ENCODE peak calls at places on chromosomes 16 and 17, in seven cellular contexts. J is neural progenitor cell, L is GM23248, Q is HCT116, N is mammary epithelial cell, Z is keratinocyte, H is PC-3. D is an unnamed sample.
A peak's percentile ranks its signal among the peaks of the same experiment; 100 is the strongest.

GRCh38 chr16:29909398-29909797 is 9.1 kb downstream of the ASPHD1 start:
- DNase-seq in Z (no peak), J (no peak), L (peak; percentile 52), N (no peak), Q (no peak), H (no peak), D (no peak)

GRCh38 chr16:73315645-73316044 is 267.7 kb upstream of the ZFHX3 start:
- DNase-seq in Q (no peak), N (no peak), L (no peak), Z (no peak), J (no peak), H (no peak), D (no peak)

GRCh38 chr17:61253293-61253801 is 146.3 kb upstream of the TBX2 start:
- DNase-seq in Z (no peak), Q (no peak), L (no peak), J (no peak), H (no peak), N (no peak), D (no peak)

GRCh38 chr17:38864636-38865398 is 5.0 kb upstream of the LASP1 start:
- DNase-seq in N (peak; percentile 62), Q (no peak), J (peak; percentile 53), H (no peak), Z (no peak), L (peak; percentile 45), D (peak; percentile 41)

GRCh38 chr16:57830890-57831484 is 28.7 kb upstream of the KIFC3 start:
- DNase-seq in N (peak; percentile 74), Z (no peak), L (no peak), J (no peak), Q (no peak), H (no peak), D (no peak)

GRCh38 chr17:44905006-44906000 is 6.1 kb upstream of the EFTUD2 start:
- DNase-seq in N (no peak), Q (no peak), Z (no peak), L (peak; percentile 19), H (no peak), J (no peak), D (no peak)

GRCh38 chr16:67571464-67571863 is 9.1 kb downstream of the CTCF start:
- DNase-seq in Q (no peak), H (no peak), J (no peak), N (no peak), L (peak; percentile 37), Z (no peak), D (peak; percentile 54)

GRCh38 chr17:75155191-75155601 is 884 bp upstream of the JPT1 start:
- DNase-seq in J (peak; percentile 30), L (no peak), N (peak; percentile 19), Q (no peak), Z (no peak), H (peak; percentile 43), D (no peak)

GRCh38 chr16:5751216-5751615 is 653.6 kb upstream of the EEF2KMT start:
- DNase-seq in L (no peak), N (no peak), Z (no peak), J (no peak), H (no peak), Q (no peak), D (no peak)

DNA sequence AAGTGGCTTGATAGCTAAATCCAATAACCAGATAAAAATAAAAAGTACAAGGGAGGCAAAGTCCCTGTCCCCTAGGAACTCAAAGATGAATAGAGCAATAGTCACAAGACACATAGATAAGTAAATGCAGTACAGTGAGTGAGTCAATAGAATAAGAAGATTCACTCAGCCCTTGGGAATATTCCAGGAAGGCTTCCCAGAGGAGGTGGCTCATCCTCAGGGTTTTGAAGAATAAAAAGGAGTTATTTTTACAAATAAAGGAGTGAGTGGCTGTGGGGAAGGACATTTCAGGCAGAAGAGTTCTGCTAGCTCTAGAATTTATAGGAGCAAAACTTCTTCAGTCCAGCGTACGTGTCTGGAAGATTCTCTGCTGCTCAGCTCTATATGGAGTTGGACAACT is 177.4 kb upstream of the SDK2 start:
- DNase-seq in Q (no peak), N (no peak), J (no peak), H (no peak), Z (no peak), L (no peak), D (no peak)
- H3K4me3 ChIP-seq in Q (no peak overlapping the region), N (no peak overlapping the region), J (no peak overlapping the region), H (no peak overlapping the region), Z (no peak overlapping the region), L (no peak overlapping the region), D (no peak overlapping the region)

DNA sequence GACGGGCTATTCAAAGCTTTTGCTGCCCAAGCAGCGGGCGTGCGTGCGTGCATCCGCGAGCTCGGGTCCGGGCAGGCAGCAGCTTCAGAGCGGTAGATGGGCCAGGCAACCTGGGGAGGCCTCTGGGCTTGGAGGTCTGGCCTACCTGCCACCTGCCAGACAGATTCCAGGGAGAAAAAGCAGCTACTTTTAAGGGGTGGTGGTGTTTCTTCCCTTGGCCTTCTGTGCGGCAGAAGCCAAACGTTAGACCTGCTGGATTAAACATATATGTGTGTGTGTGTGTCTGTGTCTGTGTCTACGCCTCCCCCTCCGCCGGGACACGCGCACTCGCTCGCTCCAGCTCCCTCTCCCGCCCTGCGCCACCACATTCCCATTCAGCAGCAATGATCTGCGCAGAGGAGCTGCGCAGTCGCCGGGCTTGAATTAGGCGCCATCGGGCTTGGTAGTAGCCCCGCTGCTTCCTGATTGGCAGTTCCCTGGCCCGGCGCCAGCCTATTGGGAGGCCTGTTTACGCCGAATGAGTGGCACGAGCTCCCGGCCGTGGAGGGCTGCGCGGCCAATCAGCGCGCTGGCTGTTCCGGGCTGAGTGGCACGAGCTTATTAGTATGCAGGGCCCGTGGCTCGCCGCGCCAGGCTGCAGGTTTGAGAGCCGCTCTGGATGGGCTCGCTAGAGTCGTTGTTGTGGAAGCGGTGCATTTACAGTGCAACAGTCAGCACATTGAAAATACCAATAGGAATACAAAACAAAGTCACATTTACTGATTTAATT is at the start of gene BAHCC1:
- DNase-seq in L (peak; percentile 100), Z (peak; percentile 98), Q (peak; percentile 100), N (peak; percentile 100), H (peak; percentile 100), J (peak; percentile 100), D (peak; percentile 100)
- TF ChIP-seq EZH2 in L (no peak), Z (no peak), Q (no peak), N (no peak), H (no peak), J (no peak), D (no peak)

GRCh38 chr17:82846061-82846691 is 6.4 kb upstream of the ZNF750 start:
- DNase-seq in N (no peak), H (no peak), Q (no peak), J (no peak), Z (no peak), L (no peak), D (no peak)
- H3K4me3 ChIP-seq in N (no peak overlapping the region), H (no peak overlapping the region), Q (no peak overlapping the region), J (no peak overlapping the region), Z (no peak overlapping the region), L (no peak overlapping the region), D (no peak overlapping the region)

GRCh38 chr17:1909985-1910384 is 80.2 kb downstream of the RPA1 start:
- DNase-seq in J (peak; percentile 55), N (no peak), Q (no peak), H (no peak), Z (no peak), L (no peak), D (no peak)

GRCh38 chr17:1907216-1907631 is 77.4 kb downstream of the RPA1 start:
- DNase-seq in N (no peak), H (no peak), Q (no peak), J (peak; percentile 35), Z (no peak), L (no peak), D (no peak)

GRCh38 chr17:1906622-1907021 is 76.8 kb downstream of the RPA1 start:
- DNase-seq in N (no peak), Z (no peak), L (peak; percentile 7), H (no peak), J (peak; percentile 90), Q (no peak), D (no peak)

GRCh38 chr17:1908699-1909309 is 79.0 kb downstream of the RPA1 start:
- DNase-seq in Z (no peak), H (peak; percentile 78), J (peak; percentile 87), N (peak; percentile 54), L (peak; percentile 85), Q (peak; percentile 50), D (peak; percentile 85)

GRCh38 chr17:1907818-1908698 is 78.3 kb downstream of the RPA1 start:
- DNase-seq in Z (no peak), N (no peak), J (peak; percentile 92), Q (no peak), H (peak; percentile 19), L (peak; percentile 75), D (peak; percentile 34)
- TF ChIP-seq EZH2 in Z (no peak), N (no peak), J (no peak), Q (no peak), H (no peak), L (no peak), D (peak; percentile 24)

GRCh38 chr17:63621229-63621683 is 961 bp upstream of the MAP3K3 start:
- DNase-seq in J (no peak), L (no peak), Q (no peak), N (no peak), H (no peak), Z (no peak), D (no peak)

GRCh38 chr17:63621684-63622570 is at the start of gene MAP3K3:
- DNase-seq in H (peak; percentile 100), Z (peak; percentile 99), J (peak; percentile 100), L (peak; percentile 100), Q (peak; percentile 100), N (peak; percentile 100), D (peak; percentile 100)

GRCh38 chr17:63626551-63627228 is 4.5 kb downstream of the MAP3K3 start:
- DNase-seq in Q (no peak), L (peak; percentile 77), N (no peak), J (no peak), H (peak; percentile 22), Z (no peak), D (peak; percentile 45)

GRCh38 chr17:63622571-63623390 is 564 bp downstream of the MAP3K3 start:
- DNase-seq in J (peak; percentile 87), N (peak; percentile 64), L (peak; percentile 83), Q (no peak), Z (no peak), H (peak; percentile 58), D (peak; percentile 57)

GRCh38 chr17:63623786-63624185 is 1.6 kb downstream of the MAP3K3 start:
- DNase-seq in Q (no peak), J (no peak), L (no peak), H (no peak), N (no peak), Z (no peak), D (no peak)
- H3K4me3 ChIP-seq in Q (peak overlapping the region; percentile 80), J (peak overlapping the region; percentile 96), L (peak overlapping the region; percentile 99), H (peak overlapping the region; percentile 82), N (peak overlapping the region; percentile 82), Z (peak overlapping the region; percentile 78), D (peak overlapping the region; percentile 76)

D was measured in fibroblast of lung.